ENCODE peak calls at places on chromosomes 4 and X, in nine cellular contexts. One of them, this sample, is unnamed.
A peak's percentile ranks its signal among the peaks of the same experiment; 100 is the strongest.

GRCh38 chr4:104490096-104490769 is 4.5 kb downstream of the CXXC4 start:
- DNase-seq in heart left ventricle: peak; percentile 13
- DNase-seq in A549: peak; percentile 3
- DNase-seq in breast epithelium: no peak
- DNase-seq in spleen: no peak
- DNase-seq in Peyer's patch: peak; percentile 63
- DNase-seq in uterus: no peak
- DNase-seq in HCT116: no peak
- DNase-seq in adrenal gland: no peak
- DNase-seq in this sample: no peak

GRCh38 chr4:98517444-98518021 is 140.9 kb downstream of the TSPAN5 start:
- DNase-seq in heart left ventricle: no peak
- DNase-seq in uterus: peak; percentile 35
- DNase-seq in spleen: no peak
- DNase-seq in breast epithelium: no peak
- DNase-seq in adrenal gland: no peak
- DNase-seq in Peyer's patch: no peak
- DNase-seq in A549: peak; percentile 51
- DNase-seq in HCT116: no peak
- DNase-seq in this sample: no peak

GRCh38 chr4:47933798-47934197 is 19.4 kb upstream of the NFXL1 start:
- DNase-seq in heart left ventricle: no peak
- DNase-seq in uterus: no peak
- DNase-seq in HCT116: no peak
- DNase-seq in breast epithelium: no peak
- DNase-seq in Peyer's patch: no peak
- DNase-seq in spleen: no peak
- DNase-seq in adrenal gland: no peak
- DNase-seq in A549: peak; percentile 28
- DNase-seq in this sample: no peak

GRCh38 chr4:96472103-96472867 is 632.4 kb downstream of the PDHA2 start:
- DNase-seq in HCT116: no peak
- DNase-seq in spleen: no peak
- DNase-seq in Peyer's patch: no peak
- DNase-seq in adrenal gland: no peak
- DNase-seq in uterus: no peak
- DNase-seq in A549: no peak
- DNase-seq in heart left ventricle: no peak
- DNase-seq in breast epithelium: no peak
- DNase-seq in this sample: no peak

GRCh38 chr4:4392501-4393183 is 5.7 kb downstream of the NSG1 start:
- DNase-seq in HCT116: no peak
- DNase-seq in breast epithelium: peak; percentile 65
- DNase-seq in uterus: no peak
- DNase-seq in adrenal gland: no peak
- DNase-seq in A549: no peak
- DNase-seq in Peyer's patch: no peak
- DNase-seq in heart left ventricle: no peak
- DNase-seq in spleen: no peak
- DNase-seq in this sample: peak; percentile 63

GRCh38 chr4:128228021-128228571 is 59.5 kb downstream of the PGRMC2 start:
- DNase-seq in uterus: no peak
- DNase-seq in heart left ventricle: no peak
- DNase-seq in breast epithelium: peak; percentile 73
- DNase-seq in Peyer's patch: no peak
- DNase-seq in spleen: no peak
- DNase-seq in A549: peak; percentile 11
- DNase-seq in HCT116: no peak
- DNase-seq in adrenal gland: no peak
- DNase-seq in this sample: no peak

GRCh38 chr4:185112104-185112503 is 31.0 kb upstream of the SLC25A4 start:
- DNase-seq in adrenal gland: peak; percentile 79
- DNase-seq in breast epithelium: no peak
- DNase-seq in uterus: peak; percentile 53
- DNase-seq in Peyer's patch: no peak
- DNase-seq in A549: peak; percentile 71
- DNase-seq in spleen: no peak
- DNase-seq in heart left ventricle: peak; percentile 72
- DNase-seq in HCT116: peak; percentile 97
- DNase-seq in this sample: no peak

GRCh38 chr4:155173371-155173770 is 35.1 kb upstream of the NPY2R start:
- DNase-seq in A549: no peak
- DNase-seq in spleen: no peak
- DNase-seq in adrenal gland: no peak
- DNase-seq in Peyer's patch: no peak
- DNase-seq in breast epithelium: no peak
- DNase-seq in uterus: no peak
- DNase-seq in HCT116: no peak
- DNase-seq in heart left ventricle: no peak
- DNase-seq in this sample: no peak

GRCh38 chr4:128471576-128471975 is 184.0 kb upstream of the PGRMC2 start:
- DNase-seq in HCT116: no peak
- DNase-seq in spleen: no peak
- DNase-seq in Peyer's patch: no peak
- DNase-seq in heart left ventricle: no peak
- DNase-seq in breast epithelium: no peak
- DNase-seq in A549: no peak
- DNase-seq in adrenal gland: no peak
- DNase-seq in uterus: no peak
- DNase-seq in this sample: no peak

GRCh38 chr4:2243682-2244380 is 1.9 kb upstream of the HAUS3 start:
- DNase-seq in breast epithelium: peak; percentile 36
- DNase-seq in uterus: peak; percentile 71
- DNase-seq in spleen: peak; percentile 81
- DNase-seq in A549: peak; percentile 40
- DNase-seq in Peyer's patch: peak; percentile 69
- DNase-seq in heart left ventricle: peak; percentile 75
- DNase-seq in adrenal gland: peak; percentile 52
- DNase-seq in HCT116: no peak
- DNase-seq in this sample: peak; percentile 87

GRCh38 chr4:170047774-170048354 is 21.7 kb upstream of the MFAP3L start:
- DNase-seq in Peyer's patch: peak; percentile 79
- DNase-seq in A549: peak; percentile 64
- DNase-seq in spleen: no peak
- DNase-seq in heart left ventricle: peak; percentile 16
- DNase-seq in breast epithelium: peak; percentile 30
- DNase-seq in uterus: peak; percentile 67
- DNase-seq in adrenal gland: peak; percentile 33
- DNase-seq in HCT116: peak; percentile 57
- DNase-seq in this sample: peak; percentile 31

GRCh38 chr4:153471691-153472080 is 5.5 kb downstream of the TMEM131L start:
- DNase-seq in heart left ventricle: no peak
- DNase-seq in uterus: no peak
- DNase-seq in HCT116: no peak
- DNase-seq in spleen: no peak
- DNase-seq in A549: no peak
- DNase-seq in Peyer's patch: no peak
- DNase-seq in breast epithelium: no peak
- DNase-seq in adrenal gland: no peak
- DNase-seq in this sample: no peak

GRCh38 chr4:134390327-134390726 is 188.7 kb upstream of the PABPC4L start:
- DNase-seq in A549: no peak
- DNase-seq in uterus: no peak
- DNase-seq in heart left ventricle: no peak
- DNase-seq in breast epithelium: no peak
- DNase-seq in Peyer's patch: no peak
- DNase-seq in spleen: no peak
- DNase-seq in adrenal gland: no peak
- DNase-seq in HCT116: no peak
- DNase-seq in this sample: no peak

GRCh38 chrX:124113799-124114600 is 152.5 kb downstream of the STAG2 start:
- DNase-seq in adrenal gland: no peak
- DNase-seq in Peyer's patch: no peak
- DNase-seq in spleen: peak; percentile 58
- DNase-seq in HCT116: no peak
- DNase-seq in breast epithelium: no peak
- DNase-seq in A549: no peak
- DNase-seq in heart left ventricle: no peak
- DNase-seq in uterus: no peak
- DNase-seq in this sample: no peak

GRCh38 chr4:26023191-26023972 is 109.4 kb downstream of the SMIM20 start:
- DNase-seq in A549: no peak
- DNase-seq in uterus: no peak
- DNase-seq in adrenal gland: no peak
- DNase-seq in HCT116: no peak
- DNase-seq in heart left ventricle: no peak
- DNase-seq in breast epithelium: no peak
- DNase-seq in Peyer's patch: no peak
- DNase-seq in spleen: no peak
- DNase-seq in this sample: peak; percentile 34

GRCh38 chr4:89599026-89599425 is 237.9 kb downstream of the SNCA start:
- DNase-seq in HCT116: no peak
- DNase-seq in uterus: no peak
- DNase-seq in heart left ventricle: no peak
- DNase-seq in spleen: no peak
- DNase-seq in adrenal gland: no peak
- DNase-seq in Peyer's patch: no peak
- DNase-seq in A549: no peak
- DNase-seq in breast epithelium: no peak
- DNase-seq in this sample: no peak

GRCh38 chrX:47250017-47250347 is 17.2 kb downstream of the USP11 start:
- DNase-seq in uterus: no peak
- DNase-seq in breast epithelium: no peak
- DNase-seq in A549: no peak
- DNase-seq in HCT116: no peak
- DNase-seq in heart left ventricle: no peak
- DNase-seq in Peyer's patch: peak; percentile 31
- DNase-seq in spleen: no peak
- DNase-seq in adrenal gland: no peak
- DNase-seq in this sample: peak; percentile 9

GRCh38 chrX:45347877-45348675 is 147.4 kb upstream of the DIPK2B start:
- DNase-seq in heart left ventricle: no peak
- DNase-seq in A549: no peak
- DNase-seq in HCT116: no peak
- DNase-seq in uterus: no peak
- DNase-seq in breast epithelium: no peak
- DNase-seq in spleen: no peak
- DNase-seq in adrenal gland: no peak
- DNase-seq in Peyer's patch: no peak
- DNase-seq in this sample: no peak

GRCh38 chr4:58411904-58412303 is 1301.7 kb upstream of the IGFBP7 start:
- DNase-seq in adrenal gland: no peak
- DNase-seq in spleen: no peak
- DNase-seq in uterus: no peak
- DNase-seq in heart left ventricle: no peak
- DNase-seq in breast epithelium: no peak
- DNase-seq in Peyer's patch: no peak
- DNase-seq in HCT116: no peak
- DNase-seq in A549: no peak
- DNase-seq in this sample: no peak

GRCh38 chr4:156100651-156101050 is 147.0 kb upstream of the CTSO start:
- DNase-seq in HCT116: no peak
- DNase-seq in heart left ventricle: no peak
- DNase-seq in uterus: no peak
- DNase-seq in Peyer's patch: no peak
- DNase-seq in breast epithelium: no peak
- DNase-seq in spleen: no peak
- DNase-seq in adrenal gland: no peak
- DNase-seq in A549: no peak
- DNase-seq in this sample: no peak

DNA sequence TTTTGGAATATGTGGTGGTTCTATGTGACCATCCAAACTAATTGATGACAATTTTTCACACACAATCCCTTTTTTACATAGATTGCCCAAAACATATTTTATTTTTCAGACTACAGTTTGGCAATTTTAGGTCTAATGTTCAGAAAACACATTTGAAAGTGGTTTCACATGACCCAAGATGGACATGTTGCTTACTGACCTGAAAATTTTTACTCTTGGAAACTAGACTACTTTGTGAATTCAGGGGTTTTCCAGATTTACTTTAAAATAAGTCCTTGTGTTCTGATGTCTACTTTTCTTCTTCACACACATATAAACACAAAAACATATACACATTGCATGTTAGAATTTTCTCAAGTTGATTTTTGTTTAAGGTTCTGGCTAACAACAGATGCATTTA is 79.5 kb downstream of the HMGB2 start:
- DNase-seq in HCT116: no peak
- DNase-seq in uterus: no peak
- DNase-seq in breast epithelium: no peak
- DNase-seq in heart left ventricle: no peak
- DNase-seq in spleen: no peak
- DNase-seq in A549: no peak
- DNase-seq in adrenal gland: no peak
- DNase-seq in Peyer's patch: no peak
- DNase-seq in this sample: no peak
- TF ChIP-seq POLR2A in HCT116: no peak
- TF ChIP-seq POLR2A in uterus: no peak
- TF ChIP-seq POLR2A in breast epithelium: no peak
- TF ChIP-seq POLR2A in heart left ventricle: no peak
- TF ChIP-seq POLR2A in spleen: no peak
- TF ChIP-seq POLR2A in A549: no peak
- TF ChIP-seq POLR2A in adrenal gland: no peak
- TF ChIP-seq POLR2A in Peyer's patch: no peak
- TF ChIP-seq POLR2A in this sample: no peak

DNA sequence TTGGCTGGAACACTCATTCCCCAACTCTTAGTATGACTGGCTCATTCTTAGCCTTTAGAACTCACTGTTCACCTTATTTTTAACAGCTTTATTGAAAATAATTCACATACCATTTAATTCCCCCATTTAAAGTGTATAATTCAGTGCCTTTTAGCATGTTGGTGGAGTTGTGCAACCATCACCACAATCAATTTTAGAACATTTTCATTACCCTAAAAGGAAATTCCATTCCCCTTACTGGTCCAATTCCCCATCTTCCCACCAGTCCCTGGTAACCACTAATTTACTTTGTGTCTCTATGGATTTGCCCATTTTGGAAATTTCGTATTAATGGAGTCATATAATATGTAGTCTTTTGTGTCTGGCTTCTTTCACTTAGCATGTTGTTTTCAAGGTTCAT is 19.7 kb downstream of the NHSL2 start:
- DNase-seq in Peyer's patch: no peak
- DNase-seq in heart left ventricle: no peak
- DNase-seq in A549: no peak
- DNase-seq in HCT116: no peak
- DNase-seq in breast epithelium: no peak
- DNase-seq in uterus: no peak
- DNase-seq in adrenal gland: no peak
- DNase-seq in spleen: no peak
- DNase-seq in this sample: no peak
- TF ChIP-seq POLR2A in Peyer's patch: no peak
- TF ChIP-seq POLR2A in heart left ventricle: no peak
- TF ChIP-seq POLR2A in A549: no peak
- TF ChIP-seq POLR2A in HCT116: no peak
- TF ChIP-seq POLR2A in breast epithelium: no peak
- TF ChIP-seq POLR2A in uterus: no peak
- TF ChIP-seq POLR2A in adrenal gland: no peak
- TF ChIP-seq POLR2A in spleen: no peak
- TF ChIP-seq POLR2A in this sample: no peak

GRCh38 chr4:145180298-145181090 is at the start of gene OTUD4:
- DNase-seq in A549: peak; percentile 94
- DNase-seq in Peyer's patch: peak; percentile 98
- DNase-seq in heart left ventricle: peak; percentile 96
- DNase-seq in spleen: peak; percentile 100
- DNase-seq in adrenal gland: peak; percentile 96
- DNase-seq in breast epithelium: peak; percentile 95
- DNase-seq in HCT116: peak; percentile 82
- DNase-seq in uterus: peak; percentile 94
- DNase-seq in this sample: peak; percentile 98
- TF ChIP-seq POLR2A in A549: peak; percentile 36
- TF ChIP-seq POLR2A in Peyer's patch: peak; percentile 55
- TF ChIP-seq POLR2A in heart left ventricle: peak; percentile 48
- TF ChIP-seq POLR2A in spleen: no peak
- TF ChIP-seq POLR2A in adrenal gland: peak; percentile 59
- TF ChIP-seq POLR2A in breast epithelium: peak; percentile 39
- TF ChIP-seq POLR2A in HCT116: peak; percentile 59
- TF ChIP-seq POLR2A in uterus: peak; percentile 76
- TF ChIP-seq POLR2A in this sample: no peak

GRCh38 chrX:111854778-111855490 is 21.0 kb upstream of the TRPC5OS start:
- DNase-seq in breast epithelium: no peak
- DNase-seq in HCT116: peak; percentile 23
- DNase-seq in Peyer's patch: no peak
- DNase-seq in spleen: no peak
- DNase-seq in heart left ventricle: no peak
- DNase-seq in adrenal gland: no peak
- DNase-seq in A549: peak; percentile 36
- DNase-seq in uterus: no peak
- DNase-seq in this sample: no peak
- TF ChIP-seq POLR2A in breast epithelium: no peak
- TF ChIP-seq POLR2A in HCT116: no peak
- TF ChIP-seq POLR2A in Peyer's patch: no peak
- TF ChIP-seq POLR2A in spleen: no peak
- TF ChIP-seq POLR2A in heart left ventricle: no peak
- TF ChIP-seq POLR2A in adrenal gland: no peak
- TF ChIP-seq POLR2A in A549: no peak
- TF ChIP-seq POLR2A in uterus: no peak
- TF ChIP-seq POLR2A in this sample: no peak